ENCODE peak calls at places on chromosome 14, in ten cellular contexts. One of them, this sample, is unnamed. For H3K4me1, the result is how much of the 10 kb centered on the place peaks cover.

GRCh38 chr14:70809238-70810214 is at the start of gene MAP3K9:
- DNase-seq in astrocyte: peak
- DNase-seq in upper lobe of right lung: peak
- DNase-seq in A549: peak
- DNase-seq in testis: peak
- DNase-seq in Peyer's patch: peak
- DNase-seq in PC-3: peak
- DNase-seq in ovary: peak
- DNase-seq in transverse colon: peak
- DNase-seq in H9: peak
- DNase-seq in this sample: peak

GRCh38 chr14:76784881-76785280 is 23.6 kb downstream of the VASH1 start:
- DNase-seq in astrocyte: peak
- DNase-seq in upper lobe of right lung: peak
- DNase-seq in A549: peak
- DNase-seq in testis: peak
- DNase-seq in Peyer's patch: peak
- DNase-seq in PC-3: peak
- DNase-seq in ovary: peak
- DNase-seq in transverse colon: peak
- DNase-seq in H9: peak
- DNase-seq in this sample: peak

GRCh38 chr14:38207830-38208815 is at the start of gene SSTR1:
- DNase-seq in astrocyte: no peak
- DNase-seq in upper lobe of right lung: peak
- DNase-seq in A549: no peak
- DNase-seq in testis: peak
- DNase-seq in Peyer's patch: peak
- DNase-seq in PC-3: no peak
- DNase-seq in ovary: no peak
- DNase-seq in transverse colon: peak
- DNase-seq in H9: peak
- DNase-seq in this sample: no peak

GRCh38 chr14:45785240-45785639 is 532.2 kb upstream of the MIS18BP1 start:
- DNase-seq in astrocyte: no peak
- DNase-seq in upper lobe of right lung: no peak
- DNase-seq in A549: no peak
- DNase-seq in testis: no peak
- DNase-seq in Peyer's patch: no peak
- DNase-seq in PC-3: no peak
- DNase-seq in ovary: no peak
- DNase-seq in transverse colon: peak
- DNase-seq in H9: no peak
- DNase-seq in this sample: no peak

GRCh38 chr14:37384870-37385596 is 187.3 kb downstream of the MIPOL1 start:
- DNase-seq in astrocyte: no peak
- DNase-seq in upper lobe of right lung: no peak
- DNase-seq in A549: no peak
- DNase-seq in testis: no peak
- DNase-seq in Peyer's patch: no peak
- DNase-seq in PC-3: no peak
- DNase-seq in ovary: no peak
- DNase-seq in transverse colon: no peak
- DNase-seq in H9: no peak
- DNase-seq in this sample: no peak

GRCh38 chr14:76918176-76918750 is 92.1 kb downstream of the LRRC74A start:
- DNase-seq in astrocyte: peak
- DNase-seq in upper lobe of right lung: peak
- DNase-seq in A549: no peak
- DNase-seq in testis: no peak
- DNase-seq in Peyer's patch: peak
- DNase-seq in PC-3: no peak
- DNase-seq in ovary: peak
- DNase-seq in transverse colon: peak
- DNase-seq in H9: no peak
- DNase-seq in this sample: peak

GRCh38 chr14:105525861-105526780 is at the start of gene TMEM121:
- DNase-seq in astrocyte: no peak
- DNase-seq in upper lobe of right lung: peak
- DNase-seq in A549: peak
- DNase-seq in testis: peak
- DNase-seq in Peyer's patch: no peak
- DNase-seq in PC-3: no peak
- DNase-seq in ovary: no peak
- DNase-seq in transverse colon: peak
- DNase-seq in H9: peak
- DNase-seq in this sample: no peak

GRCh38 chr14:101535232-101535631 is 26.1 kb upstream of the DIO3 start:
- DNase-seq in astrocyte: no peak
- DNase-seq in upper lobe of right lung: no peak
- DNase-seq in A549: peak
- DNase-seq in testis: no peak
- DNase-seq in Peyer's patch: no peak
- DNase-seq in PC-3: no peak
- DNase-seq in ovary: no peak
- DNase-seq in transverse colon: peak
- DNase-seq in H9: no peak
- DNase-seq in this sample: no peak

GRCh38 chr14:31286456-31287293 is 79.1 kb upstream of the HECTD1 start:
- DNase-seq in astrocyte: no peak
- DNase-seq in upper lobe of right lung: no peak
- DNase-seq in A549: no peak
- DNase-seq in testis: no peak
- DNase-seq in Peyer's patch: peak
- DNase-seq in PC-3: peak
- DNase-seq in ovary: no peak
- DNase-seq in transverse colon: no peak
- DNase-seq in H9: peak
- DNase-seq in this sample: no peak

GRCh38 chr14:99679111-99679510 is 5.0 kb upstream of the CYP46A1 start:
- DNase-seq in astrocyte: no peak
- DNase-seq in upper lobe of right lung: no peak
- DNase-seq in A549: no peak
- DNase-seq in testis: no peak
- DNase-seq in Peyer's patch: no peak
- DNase-seq in PC-3: no peak
- DNase-seq in ovary: no peak
- DNase-seq in transverse colon: no peak
- DNase-seq in H9: peak
- DNase-seq in this sample: no peak

GRCh38 chr14:74936151-74936550 is 13.1 kb upstream of the RPS6KL1 start:
- DNase-seq in astrocyte: no peak
- DNase-seq in upper lobe of right lung: no peak
- DNase-seq in A549: no peak
- DNase-seq in testis: no peak
- DNase-seq in Peyer's patch: no peak
- DNase-seq in PC-3: no peak
- DNase-seq in ovary: no peak
- DNase-seq in transverse colon: no peak
- DNase-seq in H9: no peak
- DNase-seq in this sample: no peak

GRCh38 chr14:74937171-74937570 is 14.1 kb upstream of the RPS6KL1 start:
- DNase-seq in astrocyte: no peak
- DNase-seq in upper lobe of right lung: no peak
- DNase-seq in A549: no peak
- DNase-seq in testis: no peak
- DNase-seq in Peyer's patch: no peak
- DNase-seq in PC-3: no peak
- DNase-seq in ovary: no peak
- DNase-seq in transverse colon: no peak
- DNase-seq in H9: no peak
- DNase-seq in this sample: no peak

GRCh38 chr14:74934476-74935339 is 11.6 kb upstream of the RPS6KL1 start:
- DNase-seq in astrocyte: no peak
- DNase-seq in upper lobe of right lung: peak
- DNase-seq in A549: no peak
- DNase-seq in testis: peak
- DNase-seq in Peyer's patch: no peak
- DNase-seq in PC-3: no peak
- DNase-seq in ovary: no peak
- DNase-seq in transverse colon: no peak
- DNase-seq in H9: peak
- DNase-seq in this sample: no peak

GRCh38 chr14:74933925-74934435 is 10.9 kb upstream of the RPS6KL1 start:
- DNase-seq in astrocyte: no peak
- DNase-seq in upper lobe of right lung: no peak
- DNase-seq in A549: no peak
- DNase-seq in testis: no peak
- DNase-seq in Peyer's patch: no peak
- DNase-seq in PC-3: no peak
- DNase-seq in ovary: no peak
- DNase-seq in transverse colon: no peak
- DNase-seq in H9: no peak
- DNase-seq in this sample: no peak

GRCh38 chr14:74935340-74935640 is 12.2 kb upstream of the RPS6KL1 start:
- DNase-seq in astrocyte: no peak
- DNase-seq in upper lobe of right lung: peak
- DNase-seq in A549: no peak
- DNase-seq in testis: no peak
- DNase-seq in Peyer's patch: no peak
- DNase-seq in PC-3: no peak
- DNase-seq in ovary: no peak
- DNase-seq in transverse colon: no peak
- DNase-seq in H9: no peak
- DNase-seq in this sample: no peak
- H3K4me1 ChIP-seq in astrocyte: under half
- H3K4me1 ChIP-seq in upper lobe of right lung: under half
- H3K4me1 ChIP-seq in A549: under half
- H3K4me1 ChIP-seq in testis: under half
- H3K4me1 ChIP-seq in Peyer's patch: under half
- H3K4me1 ChIP-seq in PC-3: under half
- H3K4me1 ChIP-seq in ovary: under half
- H3K4me1 ChIP-seq in transverse colon: under half
- H3K4me1 ChIP-seq in H9: under half
- H3K4me1 ChIP-seq in this sample: under half

GRCh38 chr14:69711065-69711464 is 55.9 kb upstream of the SRSF5 start:
- DNase-seq in astrocyte: no peak
- DNase-seq in upper lobe of right lung: peak
- DNase-seq in A549: no peak
- DNase-seq in testis: no peak
- DNase-seq in Peyer's patch: peak
- DNase-seq in PC-3: no peak
- DNase-seq in ovary: peak
- DNase-seq in transverse colon: peak
- DNase-seq in H9: no peak
- DNase-seq in this sample: no peak

GRCh38 chr14:69711471-69712216 is 55.3 kb upstream of the SRSF5 start:
- DNase-seq in astrocyte: no peak
- DNase-seq in upper lobe of right lung: no peak
- DNase-seq in A549: no peak
- DNase-seq in testis: no peak
- DNase-seq in Peyer's patch: peak
- DNase-seq in PC-3: no peak
- DNase-seq in ovary: no peak
- DNase-seq in transverse colon: peak
- DNase-seq in H9: no peak
- DNase-seq in this sample: no peak

GRCh38 chr14:69710378-69710777 is 56.6 kb upstream of the SRSF5 start:
- DNase-seq in astrocyte: no peak
- DNase-seq in upper lobe of right lung: no peak
- DNase-seq in A549: no peak
- DNase-seq in testis: no peak
- DNase-seq in Peyer's patch: no peak
- DNase-seq in PC-3: no peak
- DNase-seq in ovary: no peak
- DNase-seq in transverse colon: no peak
- DNase-seq in H9: no peak
- DNase-seq in this sample: no peak

GRCh38 chr14:69708586-69709169 is 58.3 kb upstream of the SRSF5 start:
- DNase-seq in astrocyte: no peak
- DNase-seq in upper lobe of right lung: no peak
- DNase-seq in A549: no peak
- DNase-seq in testis: no peak
- DNase-seq in Peyer's patch: peak
- DNase-seq in PC-3: peak
- DNase-seq in ovary: no peak
- DNase-seq in transverse colon: peak
- DNase-seq in H9: peak
- DNase-seq in this sample: no peak

GRCh38 chr14:69708049-69708448 is 58.9 kb upstream of the SRSF5 start:
- DNase-seq in astrocyte: no peak
- DNase-seq in upper lobe of right lung: no peak
- DNase-seq in A549: no peak
- DNase-seq in testis: no peak
- DNase-seq in Peyer's patch: no peak
- DNase-seq in PC-3: no peak
- DNase-seq in ovary: no peak
- DNase-seq in transverse colon: no peak
- DNase-seq in H9: no peak
- DNase-seq in this sample: no peak
- H3K4me1 ChIP-seq in astrocyte: under half
- H3K4me1 ChIP-seq in upper lobe of right lung: half or more
- H3K4me1 ChIP-seq in A549: under half
- H3K4me1 ChIP-seq in testis: under half
- H3K4me1 ChIP-seq in Peyer's patch: under half
- H3K4me1 ChIP-seq in PC-3: under half
- H3K4me1 ChIP-seq in ovary: under half
- H3K4me1 ChIP-seq in transverse colon: under half
- H3K4me1 ChIP-seq in H9: under half
- H3K4me1 ChIP-seq in this sample: under half

GRCh38 chr14:68402525-68403101 is 390.3 kb downstream of the ZFP36L1 start:
- DNase-seq in astrocyte: no peak
- DNase-seq in upper lobe of right lung: no peak
- DNase-seq in A549: no peak
- DNase-seq in testis: no peak
- DNase-seq in Peyer's patch: no peak
- DNase-seq in PC-3: no peak
- DNase-seq in ovary: no peak
- DNase-seq in transverse colon: no peak
- DNase-seq in H9: no peak
- DNase-seq in this sample: no peak
- H3K4me1 ChIP-seq in astrocyte: under half
- H3K4me1 ChIP-seq in upper lobe of right lung: half or more
- H3K4me1 ChIP-seq in A549: under half
- H3K4me1 ChIP-seq in testis: under half
- H3K4me1 ChIP-seq in Peyer's patch: under half
- H3K4me1 ChIP-seq in PC-3: under half
- H3K4me1 ChIP-seq in ovary: under half
- H3K4me1 ChIP-seq in transverse colon: under half
- H3K4me1 ChIP-seq in H9: under half
- H3K4me1 ChIP-seq in this sample: under half

DNA sequence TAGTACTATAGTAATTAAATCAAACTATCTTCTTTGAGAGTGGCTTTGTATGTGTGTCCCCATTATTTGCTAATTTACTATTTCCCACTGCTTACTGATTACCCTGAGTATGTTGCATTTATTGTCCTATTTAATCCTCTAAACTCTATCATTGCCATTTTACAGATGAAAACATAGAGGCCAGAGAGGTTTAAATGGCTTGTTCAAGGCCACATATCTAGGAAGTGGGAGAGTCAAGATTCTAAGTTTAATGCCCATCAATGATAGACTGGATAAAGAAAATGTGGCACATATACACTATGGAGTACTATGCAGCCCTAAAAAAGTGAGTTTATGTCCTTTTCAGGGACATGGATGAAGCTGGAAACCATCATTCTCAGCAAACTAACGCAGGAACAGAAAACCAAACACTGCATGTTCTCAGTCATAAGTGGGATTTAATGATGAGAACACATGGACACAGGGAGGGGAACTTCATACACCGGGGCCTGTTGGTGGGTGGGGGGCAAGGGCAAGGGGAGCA is 419.7 kb downstream of the ZFP36L1 start:
- DNase-seq in astrocyte: no peak
- DNase-seq in upper lobe of right lung: no peak
- DNase-seq in A549: no peak
- DNase-seq in testis: no peak
- DNase-seq in Peyer's patch: no peak
- DNase-seq in PC-3: no peak
- DNase-seq in ovary: no peak
- DNase-seq in transverse colon: no peak
- DNase-seq in H9: no peak
- DNase-seq in this sample: no peak
- H3K4me1 ChIP-seq in astrocyte: under half
- H3K4me1 ChIP-seq in upper lobe of right lung: under half
- H3K4me1 ChIP-seq in A549: under half
- H3K4me1 ChIP-seq in testis: under half
- H3K4me1 ChIP-seq in Peyer's patch: under half
- H3K4me1 ChIP-seq in PC-3: under half
- H3K4me1 ChIP-seq in ovary: under half
- H3K4me1 ChIP-seq in transverse colon: under half
- H3K4me1 ChIP-seq in H9: under half
- H3K4me1 ChIP-seq in this sample: under half